ENCODE peak calls at places on chromosomes 3 and 15, in five cellular contexts. One of them, this sample, is unnamed.

GRCh38 chr3:55885721-55886120 is 398.6 kb upstream of the WNT5A start:
- DNase-seq in neural crest cell: no peak
- DNase-seq in cardiac fibroblast: no peak
- DNase-seq in cardiac muscle cell: no peak
- DNase-seq in AG09309: no peak
- DNase-seq in this sample: no peak

GRCh38 chr3:173599673-173600072 is 202.1 kb downstream of the NLGN1 start:
- DNase-seq in cardiac fibroblast: no peak
- DNase-seq in neural crest cell: no peak
- DNase-seq in AG09309: no peak
- DNase-seq in cardiac muscle cell: no peak
- DNase-seq in this sample: peak

GRCh38 chr3:139346771-139347170 is 3.0 kb downstream of the MRPS22 start:
- DNase-seq in neural crest cell: no peak
- DNase-seq in cardiac muscle cell: no peak
- DNase-seq in AG09309: no peak
- DNase-seq in cardiac fibroblast: no peak
- DNase-seq in this sample: no peak

GRCh38 chr3:16511561-16512434 is 1.7 kb downstream of the RFTN1 start:
- DNase-seq in neural crest cell: no peak
- DNase-seq in AG09309: peak
- DNase-seq in cardiac muscle cell: no peak
- DNase-seq in cardiac fibroblast: peak
- DNase-seq in this sample: peak

GRCh38 chr3:125317761-125318496 is 57.2 kb downstream of the ZNF148 start:
- DNase-seq in cardiac muscle cell: no peak
- DNase-seq in neural crest cell: no peak
- DNase-seq in cardiac fibroblast: no peak
- DNase-seq in AG09309: no peak
- DNase-seq in this sample: no peak

GRCh38 chr3:124395584-124396340 is 334.5 kb upstream of the UMPS start:
- DNase-seq in cardiac muscle cell: no peak
- DNase-seq in AG09309: no peak
- DNase-seq in neural crest cell: no peak
- DNase-seq in cardiac fibroblast: peak
- DNase-seq in this sample: no peak

GRCh38 chr15:78715439-78715838 is 74.4 kb upstream of the CHRNB4 start:
- DNase-seq in neural crest cell: no peak
- DNase-seq in AG09309: no peak
- DNase-seq in cardiac fibroblast: no peak
- DNase-seq in cardiac muscle cell: no peak
- DNase-seq in this sample: no peak

GRCh38 chr3:143769663-143770062 is 78.6 kb downstream of the SLC9A9 start:
- DNase-seq in cardiac muscle cell: no peak
- DNase-seq in AG09309: peak
- DNase-seq in neural crest cell: no peak
- DNase-seq in cardiac fibroblast: peak
- DNase-seq in this sample: no peak

GRCh38 chr3:160564205-160564922 is 1.0 kb downstream of the KPNA4 start:
- DNase-seq in cardiac fibroblast: no peak
- DNase-seq in cardiac muscle cell: peak
- DNase-seq in neural crest cell: peak
- DNase-seq in AG09309: no peak
- DNase-seq in this sample: no peak

GRCh38 chr3:43525941-43526607 is 95.7 kb downstream of the ANO10 start:
- DNase-seq in AG09309: no peak
- DNase-seq in cardiac muscle cell: no peak
- DNase-seq in neural crest cell: no peak
- DNase-seq in cardiac fibroblast: peak
- DNase-seq in this sample: no peak

GRCh38 chr3:105304487-105304886 is 62.2 kb upstream of the ALCAM start:
- DNase-seq in cardiac muscle cell: no peak
- DNase-seq in cardiac fibroblast: peak
- DNase-seq in neural crest cell: no peak
- DNase-seq in AG09309: no peak
- DNase-seq in this sample: peak

GRCh38 chr3:171135536-171135935 is 109.0 kb upstream of the SLC2A2 start:
- DNase-seq in AG09309: no peak
- DNase-seq in cardiac fibroblast: peak
- DNase-seq in neural crest cell: no peak
- DNase-seq in cardiac muscle cell: no peak
- DNase-seq in this sample: no peak

DNA sequence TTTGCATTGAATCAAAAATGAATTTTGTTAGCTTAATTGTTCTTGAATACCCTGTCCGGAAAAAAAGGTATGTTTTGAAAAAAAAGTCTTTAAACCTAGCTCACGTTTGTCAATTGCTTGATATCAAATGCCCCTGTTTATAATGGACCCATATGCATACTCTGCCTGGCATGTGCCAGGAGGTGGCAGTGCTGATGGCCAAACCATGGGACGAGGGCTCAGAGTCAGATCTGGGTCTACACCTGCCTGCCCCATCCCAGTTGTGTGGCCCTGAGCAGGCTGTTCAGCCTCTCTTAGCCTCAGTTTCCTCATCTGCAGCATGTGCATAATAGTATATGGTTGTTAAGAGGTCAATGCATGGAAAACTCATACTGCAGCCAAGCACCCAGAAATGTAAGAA is 38.8 kb downstream of the PRKCD start:
- DNase-seq in neural crest cell: no peak
- DNase-seq in cardiac fibroblast: no peak
- DNase-seq in cardiac muscle cell: no peak
- DNase-seq in AG09309: no peak
- DNase-seq in this sample: no peak
- TF ChIP-seq CTCF in neural crest cell: peak
- TF ChIP-seq CTCF in cardiac fibroblast: no peak
- TF ChIP-seq CTCF in cardiac muscle cell: no peak
- TF ChIP-seq CTCF in AG09309: no peak
- TF ChIP-seq CTCF in this sample: peak

GRCh38 chr3:126394977-126395321 is 240 bp downstream of the CFAP100 start:
- DNase-seq in neural crest cell: no peak
- DNase-seq in cardiac fibroblast: no peak
- DNase-seq in cardiac muscle cell: no peak
- DNase-seq in AG09309: no peak
- DNase-seq in this sample: no peak
- TF ChIP-seq CTCF in neural crest cell: no peak
- TF ChIP-seq CTCF in cardiac fibroblast: no peak
- TF ChIP-seq CTCF in cardiac muscle cell: no peak
- TF ChIP-seq CTCF in AG09309: no peak
- TF ChIP-seq CTCF in this sample: no peak

GRCh38 chr3:150519026-150519425 is 27.3 kb downstream of the SERP1 start:
- DNase-seq in cardiac muscle cell: no peak
- DNase-seq in AG09309: no peak
- DNase-seq in neural crest cell: no peak
- DNase-seq in cardiac fibroblast: no peak
- DNase-seq in this sample: no peak

GRCh38 chr3:150520408-150520807 is 25.9 kb downstream of the SERP1 start:
- DNase-seq in cardiac muscle cell: no peak
- DNase-seq in AG09309: no peak
- DNase-seq in cardiac fibroblast: no peak
- DNase-seq in neural crest cell: no peak
- DNase-seq in this sample: no peak

GRCh38 chr3:150523538-150523937 is 22.8 kb downstream of the SERP1 start:
- DNase-seq in cardiac fibroblast: no peak
- DNase-seq in neural crest cell: no peak
- DNase-seq in cardiac muscle cell: peak
- DNase-seq in AG09309: no peak
- DNase-seq in this sample: no peak

GRCh38 chr3:150521458-150521857 is 24.8 kb downstream of the SERP1 start:
- DNase-seq in AG09309: no peak
- DNase-seq in neural crest cell: no peak
- DNase-seq in cardiac fibroblast: no peak
- DNase-seq in cardiac muscle cell: no peak
- DNase-seq in this sample: no peak
- TF ChIP-seq CTCF in AG09309: no peak
- TF ChIP-seq CTCF in neural crest cell: no peak
- TF ChIP-seq CTCF in cardiac fibroblast: no peak
- TF ChIP-seq CTCF in cardiac muscle cell: no peak
- TF ChIP-seq CTCF in this sample: peak

DNA sequence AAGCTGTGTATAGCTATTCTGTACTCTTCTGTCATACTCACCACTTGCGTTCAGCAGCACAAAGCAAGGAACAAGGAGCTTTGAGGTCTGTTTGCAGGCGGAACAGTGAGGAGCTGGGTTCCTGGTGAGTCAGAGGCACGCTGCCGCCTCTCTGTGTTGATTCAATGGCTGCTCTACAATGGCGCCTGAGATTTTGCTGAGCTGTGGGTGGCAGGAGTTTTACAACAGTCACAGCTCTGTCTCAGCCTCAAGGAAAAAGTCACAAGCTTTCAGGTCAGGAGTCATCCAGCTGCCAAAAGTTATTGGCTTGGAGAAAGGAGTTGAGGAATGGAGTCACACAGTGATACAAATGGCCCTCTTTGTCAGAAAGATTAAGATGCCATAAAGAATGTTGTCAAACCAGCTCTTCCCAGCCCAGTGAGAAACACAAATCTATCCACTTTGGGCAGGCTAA is 98.1 kb downstream of the SSR3 start:
- DNase-seq in cardiac muscle cell: no peak
- DNase-seq in cardiac fibroblast: no peak
- DNase-seq in neural crest cell: no peak
- DNase-seq in AG09309: no peak
- DNase-seq in this sample: no peak
- TF ChIP-seq CTCF in cardiac muscle cell: no peak
- TF ChIP-seq CTCF in cardiac fibroblast: no peak
- TF ChIP-seq CTCF in neural crest cell: no peak
- TF ChIP-seq CTCF in AG09309: no peak
- TF ChIP-seq CTCF in this sample: no peak

DNA sequence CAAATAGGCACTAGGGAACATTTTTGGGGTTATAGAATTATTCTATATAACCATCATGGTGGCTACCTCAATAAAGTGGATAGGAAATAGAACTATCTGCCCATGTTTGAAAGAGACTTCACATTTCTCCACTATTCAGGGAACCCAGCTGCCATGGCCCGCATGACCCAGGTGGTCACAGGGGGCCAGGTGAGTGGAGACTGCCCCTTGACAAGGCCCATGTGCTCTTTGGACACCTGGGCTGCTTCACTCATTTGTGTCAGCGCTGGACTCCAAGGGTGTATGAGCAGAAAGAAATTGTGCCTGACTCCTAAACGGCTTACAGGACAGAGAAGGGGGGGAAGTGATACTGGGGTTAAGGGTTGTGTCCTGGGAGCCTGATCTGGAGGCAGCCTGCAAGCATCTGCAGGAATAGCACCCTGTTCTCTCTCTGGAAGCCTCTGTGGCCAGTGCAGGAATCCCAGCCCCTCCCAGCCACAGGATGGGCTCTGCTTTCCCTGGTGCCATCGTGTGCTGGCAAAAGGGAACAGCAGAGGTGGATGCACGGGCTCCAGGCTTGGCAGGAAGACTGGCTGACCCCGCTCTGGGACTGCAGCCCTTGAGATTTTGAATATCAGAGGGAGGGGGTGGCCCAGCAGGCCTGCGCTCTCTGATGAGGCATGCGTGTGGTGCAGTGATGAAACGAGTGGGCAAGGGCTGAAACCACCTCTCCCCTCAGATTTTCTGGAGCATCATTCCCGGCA is 9.1 kb upstream of the C3orf22 start:
- DNase-seq in cardiac fibroblast: no peak
- DNase-seq in cardiac muscle cell: no peak
- DNase-seq in neural crest cell: no peak
- DNase-seq in AG09309: no peak
- DNase-seq in this sample: no peak
- TF ChIP-seq CTCF in cardiac fibroblast: no peak
- TF ChIP-seq CTCF in cardiac muscle cell: no peak
- TF ChIP-seq CTCF in neural crest cell: no peak
- TF ChIP-seq CTCF in AG09309: no peak
- TF ChIP-seq CTCF in this sample: no peak

GRCh38 chr3:65246561-65246960 is 558.8 kb upstream of the ADAMTS9 start:
- DNase-seq in AG09309: no peak
- DNase-seq in cardiac muscle cell: no peak
- DNase-seq in cardiac fibroblast: no peak
- DNase-seq in neural crest cell: no peak
- DNase-seq in this sample: no peak

GRCh38 chr3:65251375-65251774 is 563.6 kb upstream of the ADAMTS9 start:
- DNase-seq in cardiac muscle cell: no peak
- DNase-seq in neural crest cell: no peak
- DNase-seq in AG09309: no peak
- DNase-seq in cardiac fibroblast: no peak
- DNase-seq in this sample: no peak

GRCh38 chr3:65245133-65246076 is 557.6 kb upstream of the ADAMTS9 start:
- DNase-seq in cardiac muscle cell: no peak
- DNase-seq in neural crest cell: no peak
- DNase-seq in cardiac fibroblast: peak
- DNase-seq in AG09309: no peak
- DNase-seq in this sample: no peak
- TF ChIP-seq CTCF in cardiac muscle cell: peak
- TF ChIP-seq CTCF in neural crest cell: peak
- TF ChIP-seq CTCF in cardiac fibroblast: peak
- TF ChIP-seq CTCF in AG09309: peak
- TF ChIP-seq CTCF in this sample: peak

This sample was measured in HFFc6.